ENCODE peak calls at places on chromosomes 3 and 15, in nine cellular contexts. B is spleen; V is choroid plexus epithelial cell; J is GM20000; E is CD8-positive, alpha-beta T cell; H is BJ; R is foreskin fibroblast; T is fibroblast of mammary gland; N is WTC11. D is an unnamed sample.

GRCh38 chr3:152283492-152284381 is 15.0 kb downstream of the MBNL1 start:
- DNase-seq in B (no peak), V (no peak), J (no peak), E (no peak), H (no peak), R (no peak), T (no peak), N (no peak), D (no peak)

GRCh38 chr3:25448750-25449684 is 21.0 kb downstream of the RARB start:
- DNase-seq in B (peak; percentile 74), V (peak; percentile 97), J (no peak), E (no peak), H (no peak), R (peak; percentile 43), T (peak; percentile 65), N (no peak), D (no peak)

GRCh38 chr15:99058421-99058870 is 46.4 kb upstream of the SYNM start:
- DNase-seq in B (peak; percentile 46), V (no peak), J (no peak), E (no peak), H (no peak), R (no peak), T (peak; percentile 12), N (no peak), D (no peak)

GRCh38 chr3:8607285-8608040 is 37.1 kb downstream of the SSUH2 start:
- DNase-seq in B (no peak), V (peak; percentile 93), J (no peak), E (no peak), H (no peak), R (peak; percentile 59), T (peak; percentile 78), N (peak; percentile 46), D (no peak)

GRCh38 chr3:59771760-59772159 is 721.9 kb upstream of the CFAP20DC start:
- DNase-seq in B (no peak), V (peak; percentile 81), J (no peak), E (no peak), H (peak; percentile 81), R (peak; percentile 54), T (peak; percentile 89), N (no peak), D (no peak)

GRCh38 chr3:138434875-138435772 is 708 bp downstream of the ESYT3 start:
- DNase-seq in B (no peak), V (peak; percentile 16), J (no peak), E (no peak), H (no peak), R (no peak), T (no peak), N (peak; percentile 54), D (no peak)

GRCh38 chr3:63364909-63365308 is 86.8 kb downstream of the SYNPR start:
- DNase-seq in B (no peak), V (peak; percentile 15), J (no peak), E (no peak), H (no peak), R (no peak), T (peak; percentile 16), N (peak; percentile 30), D (no peak)

GRCh38 chr3:128011140-128011539 is 41.1 kb upstream of the SEC61A1 start:
- DNase-seq in B (no peak), V (peak; percentile 55), J (peak; percentile 31), E (no peak), H (no peak), R (no peak), T (peak; percentile 20), N (peak; percentile 90), D (no peak)

GRCh38 chr3:23697416-23697815 is 108.3 kb upstream of the UBE2E1 start:
- DNase-seq in B (no peak), V (no peak), J (no peak), E (no peak), H (no peak), R (no peak), T (no peak), N (peak; percentile 64), D (no peak)

GRCh38 chr3:124838963-124839362 is 48.2 kb downstream of the ITGB5 start:
- DNase-seq in B (no peak), V (no peak), J (no peak), E (no peak), H (no peak), R (no peak), T (no peak), N (no peak), D (no peak)

GRCh38 chr3:121654493-121655385 is 6.0 kb downstream of the HCLS1 start:
- DNase-seq in B (no peak), V (no peak), J (peak; percentile 39), E (no peak), H (no peak), R (no peak), T (no peak), N (no peak), D (no peak)

GRCh38 chr3:159126261-159127020 is 324.6 kb downstream of the MFSD1 start:
- DNase-seq in B (no peak), V (peak; percentile 16), J (no peak), E (no peak), H (peak; percentile 24), R (peak; percentile 26), T (peak; percentile 75), N (no peak), D (no peak)

DNA sequence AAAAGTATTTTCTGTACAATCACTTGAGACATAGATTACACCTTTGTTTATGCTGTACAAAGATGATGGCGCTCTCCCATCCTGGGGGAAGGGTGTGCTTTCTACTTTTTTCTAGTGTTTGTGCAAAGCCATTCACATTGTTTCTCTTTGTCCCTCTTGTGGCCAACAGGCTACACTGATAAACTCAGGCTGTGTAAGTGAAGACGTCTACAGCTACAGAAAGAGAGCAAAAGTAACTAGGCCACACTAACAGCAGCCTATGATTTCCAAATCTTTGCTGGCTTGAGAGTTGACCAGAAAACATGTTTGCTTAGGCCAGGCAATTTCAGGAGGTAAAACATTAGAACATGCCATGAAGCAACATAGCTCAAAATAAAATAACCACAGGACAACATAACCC is 75.1 kb downstream of the FOXB1 start:
- DNase-seq in B (no peak), V (peak; percentile 43), J (no peak), E (no peak), H (no peak), R (no peak), T (no peak), N (no peak), D (no peak)
- TF ChIP-seq CTCF in B (no peak), V (peak; percentile 57), J (no peak), E (no peak), H (peak; percentile 28), R (no peak), T (peak; percentile 41), N (peak; percentile 23), D (no peak)

GRCh38 chr15:37135225-37135624 is 34.9 kb upstream of the MEIS2 start:
- DNase-seq in B (no peak), V (peak; percentile 30), J (no peak), E (no peak), H (no peak), R (no peak), T (no peak), N (no peak), D (no peak)

GRCh38 chr15:37132826-37133417 is 32.6 kb upstream of the MEIS2 start:
- DNase-seq in B (no peak), V (no peak), J (no peak), E (no peak), H (no peak), R (no peak), T (no peak), N (no peak), D (no peak)

GRCh38 chr15:37134244-37134643 is 33.9 kb upstream of the MEIS2 start:
- DNase-seq in B (no peak), V (no peak), J (no peak), E (no peak), H (no peak), R (no peak), T (no peak), N (no peak), D (no peak)

GRCh38 chr15:37134699-37135131 is 34.4 kb upstream of the MEIS2 start:
- DNase-seq in B (no peak), V (peak; percentile 67), J (no peak), E (no peak), H (no peak), R (no peak), T (peak; percentile 69), N (no peak), D (no peak)

DNA sequence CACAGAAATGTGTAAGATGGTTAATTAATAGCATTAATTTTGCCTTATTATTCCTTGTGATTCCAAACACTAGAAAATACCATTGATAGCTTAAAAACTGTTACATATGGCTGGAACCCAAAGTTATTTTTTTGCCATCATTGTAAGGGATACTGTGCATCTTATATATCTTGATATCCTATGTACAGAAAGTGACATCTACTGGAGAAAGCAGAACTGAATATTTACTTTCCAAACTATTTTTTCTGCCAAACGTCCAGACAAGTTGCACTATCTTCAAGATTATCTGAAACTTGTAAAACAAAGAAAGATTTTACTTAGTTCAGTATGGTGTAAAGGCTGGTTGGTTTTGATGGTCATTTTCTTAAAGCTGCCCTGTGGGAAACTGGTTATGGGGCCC is 33.3 kb upstream of the MEIS2 start:
- DNase-seq in B (no peak), V (peak; percentile 48), J (no peak), E (no peak), H (peak; percentile 13), R (no peak), T (peak; percentile 59), N (no peak), D (no peak)
- TF ChIP-seq CTCF in B (peak; percentile 15), V (peak; percentile 32), J (no peak), E (no peak), H (peak; percentile 37), R (peak; percentile 23), T (peak; percentile 54), N (no peak), D (no peak)

DNA sequence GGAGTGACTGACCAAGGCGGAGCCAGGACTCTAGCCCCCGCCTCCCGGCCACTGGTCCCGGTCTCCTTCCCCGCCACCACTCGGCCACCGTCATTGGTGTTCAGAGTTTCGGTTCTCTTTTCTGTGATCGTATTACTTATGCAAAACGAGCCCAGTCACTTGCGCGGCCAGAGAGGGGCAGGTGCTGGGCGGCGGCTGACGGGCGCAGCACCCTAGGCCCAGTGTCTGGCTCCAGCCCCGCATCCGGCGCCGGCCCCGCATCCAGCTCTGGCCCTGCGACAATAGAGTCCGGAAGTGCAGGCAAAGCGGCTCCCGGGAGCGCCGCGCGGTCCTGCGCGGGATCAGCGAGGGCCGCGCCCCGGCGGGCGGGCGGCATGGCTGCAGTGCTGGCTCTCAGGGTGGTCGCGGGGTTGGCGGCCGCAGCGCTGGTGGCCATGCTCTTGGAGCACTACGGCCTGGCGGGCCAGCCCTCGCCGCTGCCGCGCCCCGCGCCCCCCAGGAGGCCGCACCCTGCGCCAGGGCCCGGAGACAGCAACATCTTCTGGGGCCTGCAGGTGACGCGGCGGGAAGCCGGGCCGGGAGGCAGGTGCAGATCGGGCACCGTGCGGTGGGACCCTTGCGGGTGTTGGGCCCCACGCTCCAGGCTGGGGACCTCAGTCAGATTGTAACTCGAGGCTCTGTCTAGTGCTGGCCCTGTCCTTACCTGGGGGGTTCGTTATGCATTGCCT is at the start of gene TMEM62:
- DNase-seq in B (peak; percentile 96), V (peak; percentile 28), J (peak; percentile 97), E (peak; percentile 46), H (no peak), R (peak; percentile 36), T (peak; percentile 47), N (peak; percentile 74), D (peak; percentile 74)
- TF ChIP-seq CTCF in B (peak; percentile 19), V (no peak), J (no peak), E (no peak), H (no peak), R (no peak), T (no peak), N (no peak), D (no peak)

DNA sequence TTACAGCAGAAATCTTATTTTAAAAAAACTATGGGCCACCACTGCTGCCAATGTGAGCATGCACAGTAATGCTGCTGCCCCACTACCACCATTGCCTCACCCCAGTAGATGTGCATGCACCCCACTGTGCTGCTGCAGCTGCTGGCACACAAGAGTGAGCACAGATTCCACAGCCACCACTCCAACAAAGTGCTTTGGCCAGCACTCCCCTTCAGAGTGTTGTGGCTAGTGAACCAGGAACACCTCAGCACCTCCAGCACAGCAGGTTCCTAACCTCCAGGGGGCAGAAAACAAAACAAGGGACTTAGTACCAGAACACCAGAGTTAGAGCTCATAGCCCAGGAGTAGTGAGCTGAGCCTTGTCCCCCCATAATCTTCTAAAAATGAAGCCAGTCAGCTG is 629.6 kb downstream of the PYDC2 start:
- DNase-seq in B (no peak), V (no peak), J (no peak), E (no peak), H (no peak), R (no peak), T (no peak), N (peak; percentile 36), D (no peak)
- TF ChIP-seq CTCF in B (no peak), V (no peak), J (peak; percentile 15), E (no peak), H (no peak), R (no peak), T (no peak), N (no peak), D (no peak)